ENCODE peak calls at places on chromosomes 6 and 20, in six cellular contexts. B is heart left ventricle, L is K562, W is osteoblast, G is psoas muscle, S is heart right ventricle. K is an unnamed sample. For H3K36me3, the result is how much of the 10 kb centered on the place peaks cover.

GRCh38 chr6:79084693-79085092 is 6.6 kb upstream of the PHIP start:
- DNase-seq in B (no peak), L (no peak), W (peak), G (no peak), S (no peak), K (no peak)

GRCh38 chr20:12321746-12322145 is 404.1 kb downstream of the BTBD3 start:
- DNase-seq in B (no peak), L (no peak), W (no peak), G (no peak), S (no peak), K (no peak)

GRCh38 chr6:15299430-15300131 is 53.7 kb downstream of the JARID2 start:
- DNase-seq in B (peak), L (peak), W (peak), G (peak), S (peak), K (no peak)

GRCh38 chr6:133428299-133428698 is 187.1 kb downstream of the EYA4 start:
- DNase-seq in B (no peak), L (no peak), W (no peak), G (no peak), S (no peak), K (no peak)

GRCh38 chr6:138577151-138577915 is 78.0 kb upstream of the NHSL1 start:
- DNase-seq in B (no peak), L (no peak), W (no peak), G (no peak), S (no peak), K (peak)

GRCh38 chr6:16163066-16163465 is 34.2 kb downstream of the MYLIP start:
- DNase-seq in B (no peak), L (no peak), W (no peak), G (no peak), S (no peak), K (no peak)

GRCh38 chr20:25289886-25290597 is 42.2 kb downstream of the PYGB start:
- DNase-seq in B (no peak), L (no peak), W (peak), G (no peak), S (no peak), K (no peak)

GRCh38 chr6:37705239-37706051 is 7.8 kb upstream of the MDGA1 start:
- DNase-seq in B (peak), L (peak), W (peak), G (peak), S (peak), K (no peak)

GRCh38 chr6:72616406-72617015 is 5.4 kb upstream of the KCNQ5 start:
- DNase-seq in B (no peak), L (peak), W (peak), G (no peak), S (no peak), K (no peak)

GRCh38 chr6:75611702-75612375 is 10.2 kb downstream of the SENP6 start:
- DNase-seq in B (no peak), L (no peak), W (no peak), G (no peak), S (no peak), K (no peak)

GRCh38 chr6:132673376-132674094 is 14.6 kb upstream of the TAAR1 start:
- DNase-seq in B (no peak), L (peak), W (no peak), G (no peak), S (no peak), K (no peak)

GRCh38 chr6:113137411-113137810 is 719.7 kb upstream of the MARCKS start:
- DNase-seq in B (peak), L (no peak), W (no peak), G (peak), S (peak), K (no peak)

GRCh38 chr20:54606384-54606783 is 131.0 kb downstream of the DOK5 start:
- DNase-seq in B (no peak), L (no peak), W (no peak), G (no peak), S (no peak), K (no peak)

GRCh38 chr6:144066745-144067484 is 28.5 kb downstream of the SF3B5 start:
- DNase-seq in B (no peak), L (no peak), W (peak), G (no peak), S (no peak), K (no peak)

GRCh38 chr6:128024976-128025375 is 124.1 kb upstream of the THEMIS start:
- DNase-seq in B (no peak), L (no peak), W (no peak), G (no peak), S (no peak), K (no peak)

GRCh38 chr6:46014511-46015118 is 1.0 kb downstream of the CLIC5 start:
- DNase-seq in B (peak), L (no peak), W (peak), G (peak), S (peak), K (no peak)

GRCh38 chr20:2946988-2947961 is 74.0 kb downstream of the PTPRA start:
- DNase-seq in B (no peak), L (peak), W (peak), G (no peak), S (no peak), K (no peak)

GRCh38 chr20:24465730-24466129 is 3.7 kb upstream of the SYNDIG1 start:
- DNase-seq in B (peak), L (no peak), W (peak), G (no peak), S (peak), K (no peak)

GRCh38 chr20:15131176-15131575 is 793.8 kb upstream of the FLRT3 start:
- DNase-seq in B (no peak), L (no peak), W (no peak), G (no peak), S (no peak), K (no peak)

GRCh38 chr6:140576004-140576555 is 1201.6 kb upstream of the CITED2 start:
- DNase-seq in B (no peak), L (no peak), W (no peak), G (no peak), S (no peak), K (no peak)

GRCh38 chr6:43520097-43520496 is 3.2 kb downstream of the POLR1C start:
- DNase-seq in B (no peak), L (no peak), W (no peak), G (no peak), S (no peak), K (no peak)

GRCh38 chr6:43515808-43516207 is 918 bp downstream of the YIPF3 start:
- DNase-seq in B (no peak), L (no peak), W (no peak), G (no peak), S (no peak), K (no peak)

GRCh38 chr6:43517503-43518357 is 841 bp downstream of the POLR1C start:
- DNase-seq in B (no peak), L (no peak), W (no peak), G (no peak), S (no peak), K (no peak)

GRCh38 chr6:43516697-43517502 is at the start of the genes POLR1C and YIPF3:
- DNase-seq in B (peak), L (peak), W (peak), G (peak), S (peak), K (peak)

DNA sequence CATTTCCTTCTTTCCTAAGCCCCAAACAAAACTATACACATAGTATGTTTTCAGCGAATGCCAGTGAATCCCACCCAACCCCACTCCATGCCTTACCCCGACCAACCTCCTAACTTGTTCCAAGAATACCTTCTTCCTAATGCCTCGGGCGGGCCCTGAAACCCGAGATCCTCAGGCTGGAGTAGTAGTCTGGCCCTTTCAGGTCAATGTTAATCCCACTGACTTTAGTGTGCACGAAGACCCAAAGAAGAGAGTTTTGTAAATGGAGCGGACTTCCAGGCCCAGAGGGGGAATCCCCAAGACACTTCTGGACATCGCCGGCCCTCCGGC is 394 bp downstream of the YIPF3 start:
- DNase-seq in B (no peak), L (no peak), W (no peak), G (no peak), S (no peak), K (no peak)
- H3K36me3 ChIP-seq in B (half or more), L (half or more), W (half or more), G (under half), S (under half), K (under half)

GRCh38 chr20:58905236-58905635 is 52.7 kb downstream of the GNAS start:
- DNase-seq in B (no peak), L (no peak), W (no peak), G (no peak), S (no peak), K (no peak)

GRCh38 chr20:58906894-58907293 is 54.4 kb downstream of the GNAS start:
- DNase-seq in B (no peak), L (no peak), W (no peak), G (no peak), S (no peak), K (peak)

GRCh38 chr20:58908216-58908615 is 55.7 kb downstream of the GNAS start:
- DNase-seq in B (no peak), L (no peak), W (no peak), G (no peak), S (no peak), K (no peak)

GRCh38 chr20:58907481-58908137 is 55.1 kb downstream of the GNAS start:
- DNase-seq in B (peak), L (peak), W (peak), G (peak), S (peak), K (peak)

GRCh38 chr20:58906111-58906510 is 53.6 kb downstream of the GNAS start:
- DNase-seq in B (no peak), L (no peak), W (no peak), G (no peak), S (no peak), K (no peak)
- H3K36me3 ChIP-seq in B (half or more), L (half or more), W (half or more), G (under half), S (under half), K (under half)

GRCh38 chr6:63709148-63709547 is 73.5 kb downstream of the PHF3 start:
- DNase-seq in B (no peak), L (no peak), W (no peak), G (no peak), S (no peak), K (no peak)
- H3K36me3 ChIP-seq in B (half or more), L (half or more), W (under half), G (under half), S (under half), K (under half)

GRCh38 chr20:35698298-35699126 is 640 bp downstream of the NFS1 start:
- DNase-seq in B (no peak), L (peak), W (peak), G (no peak), S (no peak), K (no peak)
- H3K36me3 ChIP-seq in B (half or more), L (half or more), W (under half), G (under half), S (under half), K (under half)

GRCh38 chr20:38970302-38970701 is 8.2 kb downstream of the DHX35 start:
- DNase-seq in B (no peak), L (no peak), W (peak), G (no peak), S (no peak), K (no peak)
- H3K36me3 ChIP-seq in B (under half), L (half or more), W (under half), G (under half), S (under half), K (under half)

K was measured in kidney epithelial cell.